ENCODE peak calls at places on chromosome 1, in five cellular contexts. E, Z, R, B and A are unnamed samples.

GRCh38 chr1:19597463-19598309 is 46.4 kb upstream of the NBL1 start:
- DNase-seq in R (no peak), E (no peak), B (peak), Z (no peak), A (no peak)

GRCh38 chr1:36322085-36322785 is 1.2 kb downstream of the EVA1B start:
- DNase-seq in E (no peak), B (no peak), Z (peak), R (no peak), A (no peak)

GRCh38 chr1:86872086-86872485 is 41.8 kb downstream of the SELENOF start:
- DNase-seq in Z (peak), R (no peak), E (no peak), B (no peak), A (no peak)

GRCh38 chr1:67685558-67686271 is 714 bp downstream of the GADD45A start:
- DNase-seq in E (peak), B (peak), Z (no peak), R (peak), A (no peak)

GRCh38 chr1:67978988-67979516 is 71.4 kb downstream of the DIRAS3 start:
- DNase-seq in R (no peak), Z (peak), B (no peak), E (no peak), A (no peak)

GRCh38 chr1:62263813-62264353 is 55.4 kb downstream of the KANK4 start:
- DNase-seq in R (no peak), E (no peak), Z (no peak), B (no peak), A (no peak)

GRCh38 chr1:44941424-44942324 is 44.7 kb downstream of the EIF2B3 start:
- DNase-seq in B (no peak), E (no peak), R (no peak), Z (no peak), A (no peak)

GRCh38 chr1:201641524-201642253 is 102.8 kb downstream of the NAV1 start:
- DNase-seq in Z (no peak), E (no peak), B (no peak), R (no peak), A (no peak)

GRCh38 chr1:1324524-1325287 is at the start of the genes CPTP and INTS11:
- DNase-seq in R (peak), Z (peak), E (peak), B (peak), A (peak)

GRCh38 chr1:168609133-168609715 is 32.8 kb downstream of the XCL1 start:
- DNase-seq in B (no peak), Z (no peak), R (no peak), E (no peak), A (no peak)

GRCh38 chr1:173669491-173669941 is at the start of gene ANKRD45:
- DNase-seq in Z (no peak), B (peak), R (no peak), E (peak), A (no peak)

GRCh38 chr1:206909167-206909882 is 12.1 kb downstream of the IL24 start:
- DNase-seq in E (peak), B (no peak), Z (no peak), R (peak), A (peak)

GRCh38 chr1:207966521-207966920 is 55.6 kb upstream of the CD34 start:
- DNase-seq in R (no peak), Z (no peak), E (no peak), B (no peak), A (no peak)

GRCh38 chr1:32321712-32322291 is 14.2 kb downstream of the MARCKSL1 start:
- DNase-seq in E (no peak), Z (no peak), B (no peak), R (peak), A (peak)

GRCh38 chr1:28112388-28113311 is 24.2 kb upstream of the EYA3 start:
- DNase-seq in B (no peak), Z (peak), R (no peak), E (no peak), A (peak)

GRCh38 chr1:66542314-66542713 is 8.4 kb downstream of the SGIP1 start:
- DNase-seq in R (no peak), E (no peak), Z (no peak), B (no peak), A (no peak)

GRCh38 chr1:67724928-67725560 is 40.0 kb downstream of the GADD45A start:
- DNase-seq in E (no peak), R (no peak), Z (peak), B (no peak), A (no peak)

GRCh38 chr1:15027515-15027948 is 126.0 kb upstream of the TMEM51 start:
- DNase-seq in R (no peak), E (peak), Z (peak), B (no peak), A (peak)

GRCh38 chr1:54989473-54989872 is 9.0 kb downstream of the TMEM61 start:
- DNase-seq in B (no peak), E (no peak), R (no peak), Z (no peak), A (no peak)

GRCh38 chr1:32848354-32849063 is 22.2 kb downstream of the FNDC5 start:
- DNase-seq in B (no peak), E (no peak), Z (no peak), R (no peak), A (no peak)

GRCh38 chr1:39694026-39694425 is 2.8 kb upstream of the HPCAL4 start:
- DNase-seq in R (no peak), E (no peak), Z (no peak), B (no peak), A (no peak)

GRCh38 chr1:151509350-151510019 is 1.7 kb upstream of the CGN start:
- DNase-seq in E (no peak), R (no peak), B (no peak), Z (no peak), A (no peak)

GRCh38 chr1:176987016-176987415 is 177.5 kb downstream of the ASTN1 start:
- DNase-seq in R (no peak), E (no peak), B (no peak), Z (no peak), A (no peak)

GRCh38 chr1:165666152-165666551 is 32.2 kb downstream of the ALDH9A1 start:
- DNase-seq in E (no peak), B (no peak), Z (peak), R (no peak), A (no peak)

GRCh38 chr1:159179906-159180305 is 8.5 kb downstream of the CADM3 start:
- DNase-seq in E (no peak), Z (no peak), R (no peak), B (no peak), A (no peak)

GRCh38 chr1:248404024-248404423 is 1.2 kb downstream of the OR2T1 start:
- DNase-seq in Z (no peak), B (no peak), E (no peak), R (no peak), A (no peak)

GRCh38 chr1:99469641-99470040 is 176.3 kb upstream of the PALMD start:
- DNase-seq in E (no peak), R (no peak), Z (no peak), B (no peak), A (no peak)

GRCh38 chr1:64483711-64484454 is 14.0 kb downstream of the CACHD1 start:
- DNase-seq in R (no peak), E (no peak), B (no peak), Z (no peak), A (no peak)

GRCh38 chr1:6275826-6276764 is 15.2 kb upstream of the GPR153 start:
- DNase-seq in B (no peak), R (no peak), Z (peak), E (no peak), A (no peak)

GRCh38 chr1:196115641-196116040 is 492.6 kb downstream of the KCNT2 start:
- DNase-seq in E (no peak), R (no peak), Z (peak), B (no peak), A (no peak)

GRCh38 chr1:153963030-153963849 is at the start of gene SLC39A1:
- DNase-seq in E (peak), Z (peak), B (peak), R (peak), A (peak)

GRCh38 chr1:56965916-56966697 is at the start of gene C8B:
- DNase-seq in B (no peak), Z (no peak), R (no peak), E (no peak), A (no peak)

GRCh38 chr1:66733348-66734017 is 18.8 kb upstream of the DYNLT5 start:
- DNase-seq in E (no peak), R (no peak), B (no peak), Z (no peak), A (no peak)

GRCh38 chr1:64006276-64007051 is 197.0 kb upstream of the UBE2U start:
- DNase-seq in E (no peak), Z (peak), B (no peak), R (no peak), A (no peak)

GRCh38 chr1:150281758-150282557 is at the start of gene CIART:
- DNase-seq in Z (peak), B (peak), E (peak), R (peak), A (peak)